ENCODE peak calls at places on chromosomes 4 and X, in five cellular contexts. Y, B, G, P and M are unnamed samples.
A peak's percentile ranks its signal among the peaks of the same experiment; 100 is the strongest.

GRCh38 chr4:185846550-185847210 is 34.7 kb upstream of the SORBS2 start:
- DNase-seq in Y (no peak), B (no peak), G (peak; percentile 60), P (no peak), M (no peak)

GRCh38 chrX:16487620-16488380 is 162.2 kb upstream of the S100G start:
- DNase-seq in Y (no peak), B (no peak), G (no peak), P (no peak), M (no peak)

GRCh38 chrX:11196476-11196875 is 85.3 kb downstream of the HCCS start:
- DNase-seq in Y (no peak), B (no peak), G (no peak), P (no peak), M (no peak)

GRCh38 chr4:156948738-156949137 is 22.9 kb downstream of the PDGFC start:
- DNase-seq in Y (no peak), B (no peak), G (no peak), P (no peak), M (no peak)

GRCh38 chrX:155144926-155145325 is 71.3 kb upstream of the VBP1 start:
- DNase-seq in Y (no peak), B (no peak), G (no peak), P (no peak), M (no peak)

GRCh38 chr4:95190751-95191436 is 357.9 kb downstream of the UNC5C start:
- DNase-seq in Y (no peak), B (no peak), G (peak; percentile 78), P (no peak), M (no peak)

GRCh38 chr4:153367092-153367491 is 22.6 kb downstream of the MND1 start:
- DNase-seq in Y (no peak), B (no peak), G (no peak), P (no peak), M (no peak)

GRCh38 chrX:31128849-31129248 is 57.0 kb upstream of the FTHL17 start:
- DNase-seq in Y (no peak), B (no peak), G (no peak), P (no peak), M (no peak)

GRCh38 chr4:1783970-1784369 is 9.1 kb upstream of the FGFR3 start:
- DNase-seq in Y (no peak), B (no peak), G (no peak), P (no peak), M (no peak)

GRCh38 chr4:176791591-176792347 is 953 bp downstream of the VEGFC start:
- DNase-seq in Y (no peak), B (no peak), G (no peak), P (no peak), M (no peak)

GRCh38 chr4:108336076-108336475 is 167.3 kb upstream of the LEF1 start:
- DNase-seq in Y (no peak), B (no peak), G (no peak), P (no peak), M (no peak)

GRCh38 chr4:2828758-2829181 is 14.9 kb upstream of the ADD1 start:
- DNase-seq in Y (no peak), B (no peak), G (peak; percentile 12), P (no peak), M (no peak)

GRCh38 chr4:88104902-88105610 is 53.4 kb downstream of the ABCG2 start:
- DNase-seq in Y (no peak), B (no peak), G (peak; percentile 41), P (no peak), M (no peak)

GRCh38 chrX:122565952-122566351 is 618.1 kb upstream of the GRIA3 start:
- DNase-seq in Y (no peak), B (no peak), G (peak; percentile 22), P (no peak), M (no peak)

GRCh38 chr4:58761563-58761962 is 1651.4 kb upstream of the IGFBP7 start:
- DNase-seq in Y (no peak), B (no peak), G (no peak), P (no peak), M (no peak)

GRCh38 chr4:155590751-155591150 is 75.9 kb upstream of the GUCY1A1 start:
- DNase-seq in Y (no peak), B (no peak), G (no peak), P (no peak), M (no peak)

GRCh38 chrX:118541482-118541881 is 45.9 kb downstream of the DOCK11 start:
- DNase-seq in Y (no peak), B (no peak), G (no peak), P (no peak), M (no peak)

GRCh38 chr4:52957220-52957686 is 95.1 kb downstream of the RASL11B start:
- DNase-seq in Y (no peak), B (no peak), G (peak; percentile 40), P (no peak), M (no peak)

GRCh38 chrX:39759526-39760224 is 338.1 kb downstream of the BCOR start:
- DNase-seq in Y (no peak), B (no peak), G (peak; percentile 39), P (no peak), M (no peak)

GRCh38 chr4:155972098-155972497 is 18.4 kb upstream of the CTSO start:
- DNase-seq in Y (no peak), B (peak; percentile 8), G (no peak), P (no peak), M (no peak)

GRCh38 chr4:95181446-95182306 is 367.1 kb downstream of the UNC5C start:
- DNase-seq in Y (no peak), B (no peak), G (peak; percentile 52), P (peak; percentile 54), M (no peak)

GRCh38 chrX:14630724-14631123 is 101.4 kb downstream of the GLRA2 start:
- DNase-seq in Y (no peak), B (no peak), G (no peak), P (no peak), M (no peak)

GRCh38 chrX:20461576-20461975 is 194.9 kb upstream of the RPS6KA3 start:
- DNase-seq in Y (no peak), B (no peak), G (no peak), P (no peak), M (no peak)
- TF ChIP-seq GABPA in Y (no peak), B (no peak), G (no peak), P (no peak), M (no peak)

GRCh38 chrX:3219667-3220066 is 126.8 kb downstream of the MXRA5 start:
- DNase-seq in Y (no peak), B (no peak), G (no peak), P (no peak), M (no peak)

GRCh38 chrX:3218442-3218841 is 128.0 kb downstream of the MXRA5 start:
- DNase-seq in Y (no peak), B (no peak), G (no peak), P (no peak), M (no peak)

GRCh38 chrX:3215249-3215648 is 131.2 kb downstream of the MXRA5 start:
- DNase-seq in Y (no peak), B (no peak), G (no peak), P (no peak), M (no peak)

GRCh38 chrX:3219231-3219630 is 127.2 kb downstream of the MXRA5 start:
- DNase-seq in Y (no peak), B (no peak), G (no peak), P (no peak), M (no peak)

GRCh38 chrX:3216581-3216980 is 129.9 kb downstream of the MXRA5 start:
- DNase-seq in Y (no peak), B (no peak), G (no peak), P (no peak), M (no peak)
- TF ChIP-seq GABPA in Y (no peak), B (no peak), G (no peak), P (no peak), M (no peak)

GRCh38 chr4:70473691-70474090 is 1.7 kb downstream of the MUC7 start:
- DNase-seq in Y (no peak), B (no peak), G (no peak), P (no peak), M (no peak)

DNA sequence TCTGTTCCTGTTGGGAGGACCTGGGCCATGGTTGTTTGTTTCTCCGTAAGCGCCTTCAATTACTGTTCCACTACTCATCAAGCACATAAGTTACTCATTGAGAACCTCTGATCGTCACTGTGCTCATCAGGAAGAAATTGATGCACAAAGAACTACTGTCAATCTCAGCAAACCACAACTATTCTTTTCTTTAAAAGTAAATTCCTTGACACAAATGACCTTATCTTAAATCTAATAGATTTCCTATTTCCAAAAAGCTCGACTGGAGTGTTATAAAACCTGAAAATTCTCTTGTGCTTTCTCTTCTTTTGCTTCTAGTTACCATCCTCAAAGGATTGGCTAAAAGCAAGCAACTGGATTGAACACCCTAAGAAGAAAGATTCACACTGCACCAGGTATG is at the start of gene MUC7:
- DNase-seq in Y (no peak), B (no peak), G (no peak), P (no peak), M (no peak)
- TF ChIP-seq GABPA in Y (no peak), B (no peak), G (no peak), P (no peak), M (no peak)

DNA sequence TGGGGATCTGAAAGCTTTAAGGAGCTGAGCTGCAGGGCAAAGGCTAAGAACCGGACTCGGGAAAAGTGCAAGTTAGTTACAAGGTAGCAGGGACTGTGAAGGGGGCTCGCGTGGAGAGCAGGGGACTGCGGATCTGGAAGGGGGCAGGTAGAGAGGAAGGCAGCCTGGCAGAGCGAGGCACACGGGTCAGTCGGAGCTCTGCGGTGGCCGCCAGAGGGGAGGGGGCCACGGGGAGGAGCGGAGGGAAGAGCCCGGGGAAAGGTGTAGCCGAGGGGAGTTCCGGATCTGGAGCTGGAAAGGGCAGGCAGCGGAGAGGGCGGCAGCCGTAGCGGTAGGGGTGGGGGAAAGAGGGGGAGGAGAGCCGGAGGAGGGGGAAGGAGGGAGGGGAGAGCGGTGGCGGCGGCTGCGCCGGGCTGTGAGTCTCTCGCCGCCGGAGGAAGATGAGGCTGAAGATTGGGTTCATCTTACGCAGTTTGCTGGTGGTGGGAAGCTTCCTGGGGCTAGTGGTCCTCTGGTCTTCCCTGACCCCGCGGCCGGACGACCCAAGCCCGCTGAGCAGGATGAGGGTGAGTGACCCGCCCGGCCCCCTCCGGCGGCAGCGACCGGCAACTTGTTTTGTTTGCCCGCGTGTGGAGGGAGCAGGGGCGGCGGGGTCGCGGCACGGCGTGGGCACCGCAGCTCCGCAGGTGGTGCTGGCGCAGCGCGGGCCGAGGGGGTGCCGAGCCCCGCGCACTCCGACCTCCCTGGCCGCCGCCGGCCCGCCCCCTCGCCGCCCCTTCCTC is at the start of gene GALNT7:
- DNase-seq in Y (no peak), B (no peak), G (peak; percentile 92), P (peak; percentile 86), M (no peak)
- TF ChIP-seq GABPA in Y (no peak), B (no peak), G (no peak), P (no peak), M (no peak)

GRCh38 chr4:77376788-77377460 is 219.9 kb downstream of the CCNG2 start:
- DNase-seq in Y (no peak), B (no peak), G (no peak), P (no peak), M (no peak)
- TF ChIP-seq GABPA in Y (no peak), B (no peak), G (no peak), P (no peak), M (no peak)